ENCODE peak calls at places on chromosomes 4 and X, in four cellular contexts. Q is NCI-H510A treated with DMSO at 0.1 percent for 48 hours; G is stimulated activated CD4-positive, alpha-beta T cell treated with anti-CD3 and anti-CD28 coated beads, TNF-alpha, amount 100 ng/mL, for 48 hours; U is midbrain. I is an unnamed sample.
A peak's percentile ranks its signal among the peaks of the same experiment; 100 is the strongest.

GRCh38 chr4:57075353-57075752 is 34.8 kb downstream of the IGFBP7 start:
- DNase-seq in Q (no peak), G (no peak), U (no peak), I (no peak)

GRCh38 chrX:106932492-106932923 is 12.3 kb downstream of the CLDN2 start:
- DNase-seq in G (no peak), Q (no peak), U (no peak), I (no peak)

GRCh38 chr4:17717301-17717700 is 64.1 kb downstream of the FAM184B start:
- DNase-seq in U (no peak), G (no peak), Q (no peak), I (no peak)

GRCh38 chrX:45743081-45743533 is 542.4 kb upstream of the DIPK2B start:
- DNase-seq in Q (no peak), U (no peak), G (no peak), I (no peak)

GRCh38 chr4:152115121-152115520 is 354.3 kb upstream of the GATB start:
- DNase-seq in G (no peak), Q (no peak), U (no peak), I (no peak)

GRCh38 chrX:136588060-136588459 is 56.0 kb downstream of the VGLL1 start:
- DNase-seq in Q (no peak), U (no peak), G (no peak), I (no peak)

GRCh38 chr4:173410106-173410505 is 11.2 kb upstream of the SCRG1 start:
- DNase-seq in U (peak; percentile 76), Q (no peak), G (no peak), I (no peak)

GRCh38 chr4:3311095-3311372 is 18.2 kb downstream of the RGS12 start:
- DNase-seq in U (no peak), Q (no peak), G (no peak), I (no peak)

GRCh38 chr4:128424524-128425195 is 137.0 kb upstream of the PGRMC2 start:
- DNase-seq in G (no peak), Q (no peak), U (no peak), I (no peak)

GRCh38 chrX:47283015-47283771 is 50.4 kb downstream of the USP11 start:
- DNase-seq in G (no peak), U (peak; percentile 2), Q (peak; percentile 41), I (no peak)

GRCh38 chr4:75920327-75920726 is 18.1 kb upstream of the PPEF2 start:
- DNase-seq in U (no peak), G (no peak), Q (no peak), I (no peak)

I was measured in effector CD8-positive, alpha-beta T cell.